ENCODE peak calls at places on chromosomes 16 and 17, in eight cellular contexts. J, Z, T, K, N, P, L and Y are unnamed samples.

GRCh38 chr16:48277158-48277557 is 29.8 kb upstream of the ABCC11 start:
- DNase-seq in J (no peak), Z (no peak), T (no peak), K (no peak), N (no peak), P (no peak), L (no peak), Y (no peak)

GRCh38 chr17:36183811-36184765 is 7.7 kb upstream of the TBC1D3B start:
- DNase-seq in J (no peak), Z (no peak), T (no peak), K (no peak), N (no peak), P (no peak), L (no peak), Y (no peak)

GRCh38 chr17:35536664-35537160 is 766 bp downstream of the SLFN12L start:
- DNase-seq in J (no peak), Z (no peak), T (no peak), K (no peak), N (peak; percentile 58), P (no peak), L (no peak), Y (no peak)

GRCh38 chr17:5537251-5537650 is 47.1 kb downstream of the NLRP1 start:
- DNase-seq in J (no peak), Z (peak; percentile 20), T (no peak), K (no peak), N (no peak), P (no peak), L (peak; percentile 42), Y (no peak)

GRCh38 chr17:80856863-80857488 is 134.7 kb upstream of the CHMP6 start:
- DNase-seq in J (no peak), Z (no peak), T (no peak), K (no peak), N (no peak), P (no peak), L (no peak), Y (no peak)

GRCh38 chr16:1470543-1471251 is 4.1 kb downstream of the CLCN7 start:
- DNase-seq in J (no peak), Z (peak; percentile 22), T (no peak), K (no peak), N (no peak), P (no peak), L (peak; percentile 53), Y (no peak)

GRCh38 chr17:44061446-44061845 is 5.0 kb downstream of the LSM12 start:
- DNase-seq in J (no peak), Z (peak; percentile 92), T (no peak), K (no peak), N (no peak), P (no peak), L (no peak), Y (no peak)

GRCh38 chr16:318628-319027 is 33.9 kb downstream of the AXIN1 start:
- DNase-seq in J (peak; percentile 29), Z (no peak), T (no peak), K (no peak), N (peak; percentile 31), P (peak; percentile 15), L (no peak), Y (peak; percentile 41)

GRCh38 chr17:77273397-77274136 is 132.8 kb downstream of the SEC14L1 start:
- DNase-seq in J (no peak), Z (no peak), T (no peak), K (no peak), N (no peak), P (no peak), L (no peak), Y (no peak)

DNA sequence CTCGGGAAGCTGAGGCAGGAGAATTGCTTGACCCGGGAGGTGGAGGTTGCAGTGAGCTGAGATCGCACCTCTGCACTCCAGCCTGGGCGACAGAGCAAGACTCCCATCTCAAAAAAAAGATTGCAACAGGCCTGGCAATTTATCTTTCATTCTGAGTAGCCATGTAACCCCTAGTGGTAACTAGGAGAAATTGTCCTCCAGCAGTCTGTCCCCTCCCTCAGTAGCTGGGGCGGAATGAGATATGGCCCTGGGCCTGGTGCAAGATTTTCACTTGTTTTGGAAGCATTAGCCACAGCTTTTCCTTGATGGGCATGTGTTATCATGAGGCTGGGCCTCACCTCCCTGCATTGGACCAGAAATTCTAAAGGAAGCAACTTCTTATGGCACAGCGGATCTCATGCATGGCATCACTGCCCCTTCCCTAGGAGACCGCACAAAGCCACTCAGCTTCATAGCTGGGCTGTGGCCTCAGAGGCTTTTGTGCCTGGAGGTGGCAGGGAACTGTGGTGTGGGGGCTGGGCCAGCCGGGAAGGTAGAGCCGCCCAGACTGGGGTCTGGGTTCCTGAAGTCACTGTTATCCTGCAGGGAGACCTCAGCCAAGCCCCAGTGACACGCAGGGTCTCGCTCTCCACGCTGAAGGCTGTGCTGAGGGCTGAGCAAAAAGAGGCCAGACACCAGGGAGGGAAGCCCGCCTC is 13.4 kb downstream of the NATD1 start:
- DNase-seq in J (no peak), Z (peak; percentile 44), T (no peak), K (no peak), N (no peak), P (no peak), L (peak; percentile 57), Y (peak; percentile 21)
- TF ChIP-seq CTCF in J (peak; percentile 19), Z (peak; percentile 57), T (peak; percentile 43), K (peak; percentile 56), N (peak; percentile 27), P (peak; percentile 58), L (peak; percentile 67), Y (peak; percentile 61)

GRCh38 chr16:55048745-55049144 is 118.1 kb downstream of the IRX5 start:
- DNase-seq in J (no peak), Z (no peak), T (no peak), K (no peak), N (no peak), P (no peak), L (no peak), Y (no peak)
- TF ChIP-seq CTCF in J (no peak), Z (no peak), T (no peak), K (no peak), N (no peak), P (no peak), L (no peak), Y (no peak)

DNA sequence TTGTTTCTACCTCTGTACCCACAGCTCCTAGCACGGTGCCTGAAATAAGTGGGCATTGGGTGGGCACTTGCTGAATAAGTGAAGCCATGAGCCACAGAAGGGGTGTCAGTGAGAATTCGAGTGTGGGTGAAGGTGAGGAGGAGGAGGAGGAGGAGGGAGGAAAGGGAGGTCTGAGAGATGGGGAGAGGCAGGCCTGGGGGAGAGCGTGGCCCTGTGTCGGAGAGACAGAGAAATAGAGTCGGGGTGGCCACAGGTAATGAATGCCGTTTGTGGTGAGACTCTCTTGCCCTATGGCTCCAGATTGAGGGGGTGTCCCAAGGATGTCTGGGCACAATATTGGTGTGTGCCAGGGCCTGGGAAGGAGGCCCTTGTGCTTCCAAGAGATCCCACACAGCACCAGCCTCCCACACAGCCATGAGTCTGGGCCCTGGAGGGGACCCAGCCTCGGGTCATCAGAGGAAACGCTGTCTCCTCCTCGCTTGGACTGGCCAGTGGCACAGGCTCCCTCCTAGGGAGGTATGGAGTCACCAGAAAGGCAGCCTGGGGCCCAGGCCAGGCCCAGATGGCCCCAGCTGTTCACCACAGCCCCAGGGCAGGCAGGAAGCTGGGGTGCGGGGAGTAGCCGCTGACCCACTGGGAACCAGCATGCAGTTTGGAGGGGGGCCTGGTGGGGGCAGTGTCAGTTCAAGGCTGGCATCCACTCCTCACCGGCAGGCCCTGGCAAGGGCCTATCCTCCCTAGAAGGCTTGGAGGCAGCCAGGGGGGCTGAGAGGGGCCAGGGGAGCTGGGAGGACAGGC is 49.0 kb downstream of the SDK2 start:
- DNase-seq in J (peak; percentile 10), Z (peak; percentile 62), T (no peak), K (no peak), N (peak; percentile 73), P (peak; percentile 71), L (peak; percentile 7), Y (peak; percentile 47)
- TF ChIP-seq CTCF in J (no peak), Z (peak; percentile 40), T (peak; percentile 33), K (no peak), N (peak; percentile 55), P (peak; percentile 64), L (peak; percentile 47), Y (peak; percentile 43)

GRCh38 chr16:66342294-66342900 is 24.1 kb upstream of the CDH5 start:
- DNase-seq in J (peak; percentile 76), Z (no peak), T (no peak), K (no peak), N (peak; percentile 43), P (peak; percentile 74), L (peak; percentile 32), Y (peak; percentile 83)
- TF ChIP-seq CTCF in J (peak; percentile 91), Z (peak; percentile 66), T (peak; percentile 67), K (peak; percentile 75), N (peak; percentile 81), P (peak; percentile 71), L (peak; percentile 84), Y (peak; percentile 86)

GRCh38 chr16:80948886-80949502 is 57.7 kb downstream of the CMC2 start:
- DNase-seq in J (peak; percentile 43), Z (peak; percentile 47), T (no peak), K (no peak), N (peak; percentile 46), P (peak; percentile 47), L (peak; percentile 62), Y (peak; percentile 64)
- TF ChIP-seq CTCF in J (peak; percentile 50), Z (peak; percentile 61), T (peak; percentile 40), K (peak; percentile 59), N (peak; percentile 39), P (peak; percentile 60), L (peak; percentile 79), Y (peak; percentile 77)

GRCh38 chr17:10121971-10122707 is 76.3 kb downstream of the GAS7 start:
- DNase-seq in J (no peak), Z (peak; percentile 39), T (no peak), K (no peak), N (peak; percentile 40), P (no peak), L (no peak), Y (no peak)

GRCh38 chr17:10123093-10123492 is 75.3 kb downstream of the GAS7 start:
- DNase-seq in J (no peak), Z (no peak), T (no peak), K (no peak), N (no peak), P (no peak), L (no peak), Y (no peak)

GRCh38 chr17:10127819-10128375 is 70.5 kb downstream of the GAS7 start:
- DNase-seq in J (no peak), Z (peak; percentile 98), T (peak; percentile 65), K (peak; percentile 88), N (no peak), P (no peak), L (peak; percentile 85), Y (no peak)

GRCh38 chr17:10126554-10127493 is 71.6 kb downstream of the GAS7 start:
- DNase-seq in J (no peak), Z (peak; percentile 82), T (no peak), K (no peak), N (peak; percentile 53), P (no peak), L (peak; percentile 82), Y (no peak)

GRCh38 chr17:10125761-10126553 is 72.4 kb downstream of the GAS7 start:
- DNase-seq in J (no peak), Z (peak; percentile 51), T (no peak), K (no peak), N (no peak), P (no peak), L (no peak), Y (no peak)
- TF ChIP-seq CTCF in J (no peak), Z (no peak), T (no peak), K (no peak), N (no peak), P (no peak), L (no peak), Y (no peak)